ENCODE peak calls at places on chromosomes 1 and 21, in four cellular contexts. One of them, this sample, is unnamed.

GRCh38 chr1:207001492-207002245 is 30.9 kb downstream of the C1orf116 start:
- DNase-seq in AG04450: no peak
- DNase-seq in upper lobe of right lung: no peak
- DNase-seq in IMR-90: no peak
- DNase-seq in this sample: no peak

GRCh38 chr21:36861924-36862323 is 104.5 kb downstream of the HLCS start:
- DNase-seq in IMR-90: peak
- DNase-seq in AG04450: no peak
- DNase-seq in upper lobe of right lung: no peak
- DNase-seq in this sample: no peak

GRCh38 chr1:26730695-26731094 is 34.9 kb downstream of the ARID1A start:
- DNase-seq in AG04450: peak
- DNase-seq in upper lobe of right lung: no peak
- DNase-seq in IMR-90: peak
- DNase-seq in this sample: peak

GRCh38 chr1:187788686-187789085 is 959.9 kb downstream of the PLA2G4A start:
- DNase-seq in AG04450: no peak
- DNase-seq in IMR-90: no peak
- DNase-seq in upper lobe of right lung: no peak
- DNase-seq in this sample: no peak

GRCh38 chr1:175628548-175629317 is 114.7 kb downstream of the TNR start:
- DNase-seq in upper lobe of right lung: no peak
- DNase-seq in IMR-90: no peak
- DNase-seq in AG04450: no peak
- DNase-seq in this sample: no peak

GRCh38 chr1:70353641-70354331 is 736 bp downstream of the ANKRD13C start:
- DNase-seq in AG04450: peak
- DNase-seq in upper lobe of right lung: no peak
- DNase-seq in IMR-90: peak
- DNase-seq in this sample: peak

GRCh38 chr1:33296082-33296458 is 24.8 kb downstream of the A3GALT2 start:
- DNase-seq in IMR-90: no peak
- DNase-seq in AG04450: no peak
- DNase-seq in upper lobe of right lung: peak
- DNase-seq in this sample: no peak

GRCh38 chr1:185656663-185657062 is 77.5 kb upstream of the HMCN1 start:
- DNase-seq in AG04450: no peak
- DNase-seq in IMR-90: no peak
- DNase-seq in upper lobe of right lung: no peak
- DNase-seq in this sample: no peak

GRCh38 chr1:219159946-219160645 is 13.6 kb upstream of the LYPLAL1 start:
- DNase-seq in AG04450: no peak
- DNase-seq in upper lobe of right lung: no peak
- DNase-seq in IMR-90: no peak
- DNase-seq in this sample: no peak

GRCh38 chr21:44732956-44733355 is 21.6 kb upstream of the TSPEAR start:
- DNase-seq in AG04450: no peak
- DNase-seq in IMR-90: no peak
- DNase-seq in upper lobe of right lung: no peak
- DNase-seq in this sample: no peak

GRCh38 chr1:186421446-186421845 is 39.5 kb downstream of the PDC start:
- DNase-seq in AG04450: no peak
- DNase-seq in upper lobe of right lung: no peak
- DNase-seq in IMR-90: no peak
- DNase-seq in this sample: no peak

GRCh38 chr21:45511661-45512431 is 30.4 kb downstream of the SLC19A1 start:
- DNase-seq in IMR-90: no peak
- DNase-seq in upper lobe of right lung: peak
- DNase-seq in AG04450: no peak
- DNase-seq in this sample: no peak

GRCh38 chr1:91949356-91949699 is at the start of gene BRDT:
- DNase-seq in AG04450: no peak
- DNase-seq in IMR-90: no peak
- DNase-seq in upper lobe of right lung: no peak
- DNase-seq in this sample: no peak

GRCh38 chr1:1777510-1777909 is 760 bp downstream of the NADK start:
- DNase-seq in IMR-90: no peak
- DNase-seq in upper lobe of right lung: no peak
- DNase-seq in AG04450: no peak
- DNase-seq in this sample: no peak

GRCh38 chr1:158155673-158156072 is 25.0 kb upstream of the CD1D start:
- DNase-seq in upper lobe of right lung: no peak
- DNase-seq in IMR-90: no peak
- DNase-seq in AG04450: no peak
- DNase-seq in this sample: no peak

GRCh38 chr1:226678701-226679100 is 60.4 kb downstream of the ITPKB start:
- DNase-seq in IMR-90: no peak
- DNase-seq in upper lobe of right lung: no peak
- DNase-seq in AG04450: no peak
- DNase-seq in this sample: no peak

GRCh38 chr1:215501496-215501895 is 65.6 kb upstream of the KCTD3 start:
- DNase-seq in upper lobe of right lung: no peak
- DNase-seq in IMR-90: no peak
- DNase-seq in AG04450: no peak
- DNase-seq in this sample: no peak

GRCh38 chr1:21946836-21947587 is 9.9 kb upstream of the HSPG2 start:
- DNase-seq in upper lobe of right lung: no peak
- DNase-seq in IMR-90: no peak
- DNase-seq in AG04450: no peak
- DNase-seq in this sample: no peak

GRCh38 chr1:26410706-26411623 is at the start of gene LIN28A:
- DNase-seq in AG04450: no peak
- DNase-seq in IMR-90: no peak
- DNase-seq in upper lobe of right lung: peak
- DNase-seq in this sample: no peak

GRCh38 chr21:25791321-25791720 is 56.5 kb downstream of the GABPA start:
- DNase-seq in AG04450: no peak
- DNase-seq in IMR-90: no peak
- DNase-seq in upper lobe of right lung: no peak
- DNase-seq in this sample: no peak

GRCh38 chr1:228552596-228553176 is 65.5 kb downstream of the RNF187 start:
- DNase-seq in upper lobe of right lung: peak
- DNase-seq in AG04450: no peak
- DNase-seq in IMR-90: no peak
- DNase-seq in this sample: no peak

GRCh38 chr21:31558839-31559367 is 100.6 kb upstream of the SOD1 start:
- DNase-seq in upper lobe of right lung: peak
- DNase-seq in IMR-90: peak
- DNase-seq in AG04450: peak
- DNase-seq in this sample: peak

GRCh38 chr1:151513626-151514101 is 2.5 kb downstream of the CGN start:
- DNase-seq in IMR-90: peak
- DNase-seq in upper lobe of right lung: peak
- DNase-seq in AG04450: no peak
- DNase-seq in this sample: no peak

GRCh38 chr1:47568763-47569162 is 130.9 kb downstream of the FOXD2 start:
- DNase-seq in AG04450: no peak
- DNase-seq in IMR-90: no peak
- DNase-seq in upper lobe of right lung: no peak
- DNase-seq in this sample: no peak

GRCh38 chr1:237713886-237714285 is 176.8 kb downstream of the ZP4 start:
- DNase-seq in IMR-90: peak
- DNase-seq in AG04450: no peak
- DNase-seq in upper lobe of right lung: no peak
- DNase-seq in this sample: no peak

GRCh38 chr1:162373541-162374375 is 2.9 kb downstream of the SPATA46 start:
- DNase-seq in upper lobe of right lung: peak
- DNase-seq in IMR-90: peak
- DNase-seq in AG04450: no peak
- DNase-seq in this sample: peak

GRCh38 chr1:14494931-14495330 is 103.6 kb upstream of the KAZN start:
- DNase-seq in AG04450: no peak
- DNase-seq in IMR-90: no peak
- DNase-seq in upper lobe of right lung: no peak
- DNase-seq in this sample: no peak

GRCh38 chr1:72285074-72285425 is 2.7 kb upstream of the NEGR1 start:
- DNase-seq in IMR-90: no peak
- DNase-seq in AG04450: no peak
- DNase-seq in upper lobe of right lung: no peak
- DNase-seq in this sample: no peak

GRCh38 chr1:113058861-113059441 is 14.0 kb upstream of the LRIG2 start:
- DNase-seq in AG04450: no peak
- DNase-seq in upper lobe of right lung: no peak
- DNase-seq in IMR-90: no peak
- DNase-seq in this sample: no peak

GRCh38 chr1:86965012-86965826 is 50.8 kb downstream of the HS2ST1 start:
- DNase-seq in IMR-90: peak
- DNase-seq in AG04450: peak
- DNase-seq in upper lobe of right lung: no peak
- DNase-seq in this sample: peak

GRCh38 chr1:230232352-230232751 is 165.3 kb downstream of the GALNT2 start:
- DNase-seq in upper lobe of right lung: no peak
- DNase-seq in AG04450: no peak
- DNase-seq in IMR-90: peak
- DNase-seq in this sample: peak

GRCh38 chr21:32990666-32991065 is 35.1 kb upstream of the OLIG2 start:
- DNase-seq in upper lobe of right lung: no peak
- DNase-seq in AG04450: no peak
- DNase-seq in IMR-90: no peak
- DNase-seq in this sample: no peak

GRCh38 chr1:10737268-10737624 is 59.2 kb downstream of the CASZ1 start:
- DNase-seq in upper lobe of right lung: peak
- DNase-seq in IMR-90: no peak
- DNase-seq in AG04450: no peak
- DNase-seq in this sample: no peak

GRCh38 chr1:54228638-54229079 is 28.7 kb downstream of the MRPL37 start:
- DNase-seq in IMR-90: no peak
- DNase-seq in upper lobe of right lung: no peak
- DNase-seq in AG04450: no peak
- DNase-seq in this sample: no peak
- H3K27ac ChIP-seq in IMR-90: peak
- H3K27ac ChIP-seq in upper lobe of right lung: no peak
- H3K27ac ChIP-seq in AG04450: peak
- H3K27ac ChIP-seq in this sample: no peak

DNA sequence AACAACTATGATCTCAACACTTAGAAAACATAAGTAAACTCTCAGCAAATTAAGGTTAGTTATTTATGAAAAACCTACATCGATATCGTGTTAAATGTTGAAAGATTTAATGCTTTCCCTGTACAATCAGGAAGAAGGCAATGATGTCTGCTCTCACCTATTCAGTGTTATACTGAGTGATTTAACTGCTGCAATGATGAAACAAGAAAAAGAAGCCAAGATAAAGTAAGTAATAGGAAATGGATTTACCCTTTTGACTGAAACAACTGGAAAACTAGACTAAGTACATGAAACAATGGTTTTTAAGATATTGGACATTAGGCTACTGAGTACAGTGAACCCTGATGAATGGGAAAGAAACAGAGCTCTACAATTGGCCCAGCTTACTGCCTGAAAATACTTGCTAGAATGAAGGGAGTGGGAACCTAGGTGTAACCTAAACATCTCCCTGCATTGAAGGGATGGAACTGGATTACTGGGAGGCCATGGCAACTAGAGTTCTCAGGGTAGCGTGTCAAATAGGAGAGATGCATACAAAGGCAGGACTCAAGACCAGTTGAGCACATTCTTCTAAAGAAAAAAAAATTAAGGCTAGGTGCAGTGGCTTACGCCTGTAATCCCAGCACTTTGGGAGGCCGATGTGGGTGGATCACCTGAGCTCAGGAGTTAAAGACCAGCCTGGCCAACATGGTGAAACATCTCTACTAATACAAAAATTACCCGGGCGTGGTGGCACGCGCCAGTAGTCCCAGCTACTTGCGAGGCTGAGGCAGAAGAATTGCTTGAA is 37.3 kb downstream of the SNRPE start:
- DNase-seq in AG04450: no peak
- DNase-seq in IMR-90: no peak
- DNase-seq in upper lobe of right lung: no peak
- DNase-seq in this sample: no peak
- H3K27ac ChIP-seq in AG04450: no peak
- H3K27ac ChIP-seq in IMR-90: no peak
- H3K27ac ChIP-seq in upper lobe of right lung: no peak
- H3K27ac ChIP-seq in this sample: no peak

DNA sequence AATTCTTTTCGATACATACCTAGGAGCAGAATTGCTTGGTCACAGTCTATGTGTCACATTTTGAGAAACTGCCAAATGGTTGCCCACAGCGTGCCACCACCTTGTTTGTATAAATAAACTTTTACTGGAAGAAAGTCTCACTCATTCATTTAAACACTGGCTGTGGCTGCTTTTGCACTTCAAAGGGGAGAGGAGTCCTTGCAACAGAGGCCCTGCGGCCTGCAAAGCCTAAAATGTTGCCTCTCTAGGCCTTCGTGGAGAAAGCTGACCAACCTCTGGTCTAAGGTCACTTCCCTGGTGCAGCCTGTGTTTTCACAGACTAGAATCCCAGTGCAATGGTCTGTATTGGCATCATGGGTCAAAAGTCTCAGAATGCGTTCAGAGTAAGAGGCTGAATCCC is 8.3 kb downstream of the RIPK4 start:
- DNase-seq in AG04450: no peak
- DNase-seq in upper lobe of right lung: no peak
- DNase-seq in IMR-90: no peak
- DNase-seq in this sample: no peak
- H3K27ac ChIP-seq in AG04450: no peak
- H3K27ac ChIP-seq in upper lobe of right lung: no peak
- H3K27ac ChIP-seq in IMR-90: no peak
- H3K27ac ChIP-seq in this sample: no peak

DNA sequence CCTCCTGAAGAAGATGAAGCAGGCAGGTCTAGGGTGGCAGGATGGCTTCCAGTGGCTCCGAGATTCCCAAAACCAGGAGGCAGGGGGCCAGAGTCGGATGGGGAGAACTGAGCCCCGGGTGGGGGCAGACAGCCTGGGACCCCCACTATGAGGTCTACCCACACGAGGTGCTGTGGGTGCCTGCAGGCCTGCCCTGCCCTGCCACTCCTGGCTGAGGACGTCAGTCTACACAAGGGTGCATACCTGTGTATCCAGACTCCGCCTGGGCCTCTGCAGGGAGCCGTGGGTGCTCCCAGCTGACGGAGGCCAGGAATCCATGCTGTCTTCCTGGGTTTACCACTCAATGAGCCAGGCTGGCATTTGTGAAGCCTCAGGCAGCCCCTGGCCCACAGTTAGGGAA is 80.3 kb downstream of the PRDM16 start:
- DNase-seq in AG04450: no peak
- DNase-seq in upper lobe of right lung: no peak
- DNase-seq in IMR-90: no peak
- DNase-seq in this sample: no peak
- H3K27ac ChIP-seq in AG04450: no peak
- H3K27ac ChIP-seq in upper lobe of right lung: no peak
- H3K27ac ChIP-seq in IMR-90: no peak
- H3K27ac ChIP-seq in this sample: no peak

GRCh38 chr1:81010156-81010555 is 790.6 kb upstream of the ADGRL2 start:
- DNase-seq in AG04450: no peak
- DNase-seq in IMR-90: no peak
- DNase-seq in upper lobe of right lung: no peak
- DNase-seq in this sample: no peak
- H3K27ac ChIP-seq in AG04450: no peak
- H3K27ac ChIP-seq in IMR-90: no peak
- H3K27ac ChIP-seq in upper lobe of right lung: no peak
- H3K27ac ChIP-seq in this sample: no peak

This sample was measured in brain microvascular endothelial cell.